ENCODE peak calls at places on chromosome 3, in ten cellular contexts. J is NCI-H146, L is AG04450, B is kidney epithelial cell, G is NCI-H1436 treated with DMSO at 0.1 percent for 48 hours, U is aorta, A is Caki2, Y is NCI-H2171 treated with DMSO at 0.1 percent for 48 hours, R is Daoy, S is HS-27A. Z is an unnamed sample.

GRCh38 chr3:61315874-61316273 is 64.6 kb upstream of the FHIT start:
- DNase-seq in J (no peak), L (no peak), B (no peak), G (no peak), U (no peak), A (no peak), Y (no peak), R (no peak), S (no peak), Z (no peak)

GRCh38 chr3:185942396-185942795 is 4.6 kb upstream of the TRA2B start:
- DNase-seq in J (no peak), L (no peak), B (no peak), G (no peak), U (no peak), A (no peak), Y (no peak), R (no peak), S (no peak), Z (no peak)

GRCh38 chr3:142115927-142116668 is 33.2 kb downstream of the TFDP2 start:
- DNase-seq in J (no peak), L (no peak), B (no peak), G (no peak), U (no peak), A (no peak), Y (no peak), R (no peak), S (no peak), Z (no peak)

GRCh38 chr3:24829011-24829581 is 334.4 kb upstream of the THRB start:
- DNase-seq in J (peak; percentile 23), L (no peak), B (no peak), G (no peak), U (peak; percentile 83), A (peak; percentile 21), Y (peak; percentile 56), R (peak; percentile 47), S (no peak), Z (peak; percentile 15)

GRCh38 chr3:197519801-197520211 is 36.0 kb downstream of the BDH1 start:
- DNase-seq in J (no peak), L (no peak), B (no peak), G (no peak), U (peak; percentile 75), A (peak; percentile 62), Y (no peak), R (no peak), S (no peak), Z (no peak)

GRCh38 chr3:152874896-152875749 is 40.2 kb downstream of the P2RY1 start:
- DNase-seq in J (no peak), L (no peak), B (no peak), G (no peak), U (no peak), A (no peak), Y (no peak), R (no peak), S (no peak), Z (no peak)

GRCh38 chr3:191762323-191762960 is 301.5 kb downstream of the PYDC2 start:
- DNase-seq in J (no peak), L (no peak), B (peak; percentile 37), G (no peak), U (no peak), A (peak; percentile 21), Y (no peak), R (peak; percentile 67), S (peak; percentile 51), Z (peak; percentile 91)

GRCh38 chr3:4351164-4351855 is 48.1 kb downstream of the SETMAR start:
- DNase-seq in J (no peak), L (no peak), B (no peak), G (no peak), U (no peak), A (no peak), Y (no peak), R (peak; percentile 37), S (no peak), Z (no peak)

GRCh38 chr3:42497009-42497731 is 5.3 kb upstream of the VIPR1 start:
- DNase-seq in J (no peak), L (no peak), B (no peak), G (no peak), U (peak; percentile 35), A (no peak), Y (no peak), R (peak; percentile 96), S (peak; percentile 30), Z (peak; percentile 71)

GRCh38 chr3:9891072-9891622 is 737 bp downstream of the JAGN1 start:
- DNase-seq in J (no peak), L (no peak), B (no peak), G (no peak), U (no peak), A (no peak), Y (no peak), R (no peak), S (no peak), Z (no peak)

GRCh38 chr3:23405081-23405480 is 202.0 kb downstream of the UBE2E2 start:
- DNase-seq in J (no peak), L (no peak), B (no peak), G (no peak), U (no peak), A (peak; percentile 30), Y (no peak), R (no peak), S (no peak), Z (no peak)

GRCh38 chr3:51949121-51949520 is 6.1 kb upstream of the GPR62 start:
- DNase-seq in J (no peak), L (no peak), B (no peak), G (no peak), U (no peak), A (no peak), Y (no peak), R (no peak), S (no peak), Z (no peak)

GRCh38 chr3:9216736-9217135 is 32.7 kb downstream of the SRGAP3 start:
- DNase-seq in J (no peak), L (no peak), B (no peak), G (no peak), U (no peak), A (no peak), Y (no peak), R (no peak), S (no peak), Z (no peak)

GRCh38 chr3:112651516-112651915 is 10.6 kb upstream of the CCDC80 start:
- DNase-seq in J (no peak), L (no peak), B (no peak), G (no peak), U (no peak), A (no peak), Y (no peak), R (peak; percentile 69), S (no peak), Z (no peak)

GRCh38 chr3:190272747-190273146 is 49.5 kb downstream of the CLDN1 start:
- DNase-seq in J (no peak), L (no peak), B (no peak), G (no peak), U (no peak), A (no peak), Y (no peak), R (no peak), S (no peak), Z (no peak)

GRCh38 chr3:46558184-46559029 is 7.7 kb downstream of the LRRC2 start:
- DNase-seq in J (peak; percentile 78), L (peak; percentile 64), B (peak; percentile 63), G (no peak), U (peak; percentile 92), A (peak; percentile 74), Y (peak; percentile 24), R (peak; percentile 90), S (peak; percentile 96), Z (peak; percentile 83)

GRCh38 chr3:155093261-155093660 is 13.1 kb downstream of the MME start:
- DNase-seq in J (peak; percentile 16), L (no peak), B (no peak), G (no peak), U (no peak), A (no peak), Y (no peak), R (no peak), S (no peak), Z (no peak)

GRCh38 chr3:119145500-119146167 is at the start of gene TEX55:
- DNase-seq in J (peak; percentile 96), L (peak; percentile 36), B (no peak), G (peak; percentile 10), U (no peak), A (peak; percentile 52), Y (peak; percentile 61), R (peak; percentile 52), S (no peak), Z (peak; percentile 66)

GRCh38 chr3:185503467-185503975 is 4.7 kb upstream of the TMEM41A start:
- DNase-seq in J (no peak), L (no peak), B (no peak), G (no peak), U (no peak), A (no peak), Y (no peak), R (no peak), S (no peak), Z (no peak)

GRCh38 chr3:192571197-192571791 is 156.0 kb downstream of the FGF12 start:
- DNase-seq in J (peak; percentile 20), L (peak; percentile 6), B (no peak), G (no peak), U (peak; percentile 92), A (peak; percentile 52), Y (peak; percentile 69), R (peak; percentile 80), S (peak; percentile 15), Z (peak; percentile 58)

GRCh38 chr3:145368748-145369147 is 792.2 kb downstream of the PLOD2 start:
- DNase-seq in J (no peak), L (no peak), B (no peak), G (no peak), U (no peak), A (no peak), Y (no peak), R (no peak), S (no peak), Z (no peak)

GRCh38 chr3:169623971-169624370 is 39.5 kb downstream of the MECOM start:
- DNase-seq in J (no peak), L (no peak), B (no peak), G (no peak), U (no peak), A (no peak), Y (no peak), R (no peak), S (no peak), Z (no peak)

Z was measured in A673.